ENCODE peak calls at places on chromosomes 7 and 10, in four cellular contexts. W is activated CD8-positive, alpha-beta memory T cell treated with anti-CD3 and anti-CD28 coated beads for 4 hours; M is naive B cell; T is COR-L47. N is an unnamed sample.

GRCh38 chr10:32957341-32958084 is 517 bp downstream of the ITGB1 start:
- DNase-seq in W (no peak), M (peak), T (peak), N (no peak)

GRCh38 chr10:5574642-5575131 is 49.9 kb downstream of the CALML3 start:
- DNase-seq in W (no peak), M (no peak), T (no peak), N (no peak)

GRCh38 chr7:140867467-140868314 is 57.0 kb downstream of the BRAF start:
- DNase-seq in W (no peak), M (peak), T (no peak), N (no peak)

GRCh38 chr7:55065079-55065478 is 46.3 kb downstream of the EGFR start:
- DNase-seq in W (no peak), M (no peak), T (no peak), N (no peak)

GRCh38 chr7:102289051-102289450 is 2.4 kb downstream of the SH2B2 start:
- DNase-seq in W (no peak), M (peak), T (no peak), N (no peak)

GRCh38 chr10:98572594-98572993 is 125.9 kb upstream of the HPS1 start:
- DNase-seq in W (no peak), M (no peak), T (no peak), N (no peak)

GRCh38 chr7:4450483-4450882 is 231.6 kb upstream of the FOXK1 start:
- DNase-seq in W (no peak), M (no peak), T (no peak), N (no peak)

GRCh38 chr10:91635401-91636400 is 2.8 kb upstream of the PPP1R3C start:
- DNase-seq in W (no peak), M (peak), T (peak), N (peak)

GRCh38 chr7:139727151-139727705 is 50.6 kb downstream of the HIPK2 start:
- DNase-seq in W (no peak), M (no peak), T (no peak), N (no peak)

GRCh38 chr7:141483044-141483443 is 68.2 kb upstream of the AGK start:
- DNase-seq in W (no peak), M (no peak), T (no peak), N (no peak)

GRCh38 chr10:43166879-43167490 is 28.7 kb downstream of the CSGALNACT2 start:
- DNase-seq in W (no peak), M (no peak), T (peak), N (no peak)

GRCh38 chr10:130766071-130766470 is 545.5 kb downstream of the TCERG1L start:
- DNase-seq in W (no peak), M (no peak), T (no peak), N (no peak)

GRCh38 chr10:124253006-124253405 is 159.6 kb upstream of the CHST15 start:
- DNase-seq in W (no peak), M (no peak), T (no peak), N (no peak)

GRCh38 chr7:51244053-51244452 is 72.6 kb downstream of the COBL start:
- DNase-seq in W (no peak), M (no peak), T (no peak), N (no peak)

GRCh38 chr10:133442967-133443924 is 10.5 kb upstream of the SCART1 start:
- DNase-seq in W (no peak), M (no peak), T (no peak), N (no peak)

GRCh38 chr10:132185601-132186487 is 904 bp upstream of the DPYSL4 start:
- DNase-seq in W (no peak), M (peak), T (peak), N (no peak)

GRCh38 chr7:149690688-149691446 is 82.5 kb downstream of the ZNF467 start:
- DNase-seq in W (no peak), M (no peak), T (no peak), N (no peak)

GRCh38 chr7:129502708-129503685 is 666 bp downstream of the SMKR1 start:
- DNase-seq in W (no peak), M (peak), T (peak), N (no peak)

GRCh38 chr7:44060091-44060947 is 5.0 kb downstream of the PGAM2 start:
- DNase-seq in W (no peak), M (no peak), T (no peak), N (no peak)

GRCh38 chr10:921471-922414 is 9.8 kb downstream of the LARP4B start:
- DNase-seq in W (no peak), M (no peak), T (no peak), N (no peak)

GRCh38 chr10:101569465-101569837 is 18.6 kb downstream of the POLL start:
- DNase-seq in W (no peak), M (no peak), T (no peak), N (no peak)

GRCh38 chr10:49612513-49613159 is 1.2 kb upstream of the CHAT start:
- DNase-seq in W (no peak), M (no peak), T (no peak), N (no peak)

GRCh38 chr7:149209518-149210269 is 14.3 kb downstream of the ZNF282 start:
- DNase-seq in W (peak), M (peak), T (peak), N (peak)

GRCh38 chr10:64113796-64114195 is 592.6 kb downstream of the REEP3 start:
- DNase-seq in W (no peak), M (no peak), T (no peak), N (no peak)